ENCODE peak calls at places on chromosome 18, in eight cellular contexts. T, S, A, V, X, B, E and J are unnamed samples.

GRCh38 chr18:78074400-78075020 is 824.9 kb downstream of the GALR1 start:
- DNase-seq in E (no peak), T (no peak), B (no peak), A (no peak), X (no peak), S (no peak), V (no peak), J (no peak)

GRCh38 chr18:11989174-11989573 is 7.9 kb downstream of the IMPA2 start:
- DNase-seq in B (peak; percentile 22), X (no peak), S (no peak), E (no peak), A (peak; percentile 35), T (no peak), V (peak; percentile 33), J (no peak)

GRCh38 chr18:11532758-11533512 is 76.5 kb upstream of the SLC35G4 start:
- DNase-seq in S (no peak), X (no peak), V (no peak), E (peak; percentile 70), B (no peak), T (no peak), A (no peak), J (no peak)

GRCh38 chr18:532632-533031 is 32.1 kb upstream of the COLEC12 start:
- DNase-seq in A (no peak), T (no peak), S (no peak), E (no peak), V (no peak), B (no peak), X (no peak), J (no peak)

GRCh38 chr18:68448736-68449135 is 266.2 kb downstream of the TMX3 start:
- DNase-seq in V (no peak), A (no peak), B (no peak), S (no peak), T (no peak), E (no peak), X (no peak), J (no peak)

GRCh38 chr18:58768293-58768974 is 96.2 kb upstream of the ZNF532 start:
- DNase-seq in A (peak; percentile 83), T (peak; percentile 70), E (peak; percentile 92), S (peak; percentile 35), X (no peak), B (peak; percentile 91), V (peak; percentile 89), J (peak; percentile 40)

GRCh38 chr18:74489631-74490030 is 6.5 kb upstream of the CNDP2 start:
- DNase-seq in A (no peak), E (no peak), V (no peak), T (no peak), B (no peak), X (no peak), S (no peak), J (no peak)

GRCh38 chr18:73752546-73752945 is 395.1 kb downstream of the FBXO15 start:
- DNase-seq in E (no peak), A (no peak), T (no peak), B (no peak), S (no peak), X (no peak), V (no peak), J (no peak)

DNA sequence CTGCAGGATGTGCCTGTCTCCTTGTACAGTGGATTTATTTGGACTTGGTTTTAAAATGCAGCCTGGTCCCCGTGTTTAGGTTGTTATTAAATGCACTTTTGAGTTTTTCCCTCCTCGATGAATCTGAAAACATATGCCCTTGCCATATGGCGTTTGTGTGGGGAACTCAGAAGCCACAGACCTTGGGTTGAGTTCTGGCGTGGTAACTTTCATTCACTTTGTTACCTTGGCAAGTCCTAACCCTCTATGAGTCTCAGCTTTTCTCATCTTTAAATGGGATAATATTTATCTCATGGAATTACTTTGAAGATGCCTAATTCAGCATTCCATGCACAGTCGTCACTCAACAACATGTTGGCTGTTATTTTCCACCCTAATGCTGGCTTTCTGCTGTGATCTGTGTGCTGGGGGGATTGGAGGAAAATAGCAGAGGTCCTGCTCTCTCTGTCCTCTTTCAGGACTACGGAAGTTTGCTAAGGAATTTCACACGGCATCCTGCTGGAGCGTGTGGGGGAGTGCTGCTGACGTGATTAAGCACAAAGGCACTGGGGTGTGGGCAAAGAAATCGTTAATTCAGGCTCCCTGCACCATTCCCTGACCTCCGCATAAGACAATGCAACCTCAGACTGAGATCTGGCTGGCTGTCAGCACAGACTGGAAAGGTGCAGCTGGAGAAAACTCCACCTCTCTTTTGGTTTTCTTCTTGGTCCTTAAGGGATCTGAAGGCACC is 61.7 kb downstream of the LDLRAD4 start:
- DNase-seq in S (no peak), E (no peak), B (no peak), A (no peak), T (peak; percentile 93), X (no peak), V (no peak), J (no peak)
- H3K4me1 ChIP-seq in S (peaks cover 10% of the 10 kb centered on the region), E (no peaks in the 10 kb centered on the region), B (peaks cover 2% of the 10 kb centered on the region), A (no peaks in the 10 kb centered on the region), T (peaks cover 13% of the 10 kb centered on the region), X (peaks cover 80% of the 10 kb centered on the region), V (no peaks in the 10 kb centered on the region), J (peaks cover 19% of the 10 kb centered on the region)

DNA sequence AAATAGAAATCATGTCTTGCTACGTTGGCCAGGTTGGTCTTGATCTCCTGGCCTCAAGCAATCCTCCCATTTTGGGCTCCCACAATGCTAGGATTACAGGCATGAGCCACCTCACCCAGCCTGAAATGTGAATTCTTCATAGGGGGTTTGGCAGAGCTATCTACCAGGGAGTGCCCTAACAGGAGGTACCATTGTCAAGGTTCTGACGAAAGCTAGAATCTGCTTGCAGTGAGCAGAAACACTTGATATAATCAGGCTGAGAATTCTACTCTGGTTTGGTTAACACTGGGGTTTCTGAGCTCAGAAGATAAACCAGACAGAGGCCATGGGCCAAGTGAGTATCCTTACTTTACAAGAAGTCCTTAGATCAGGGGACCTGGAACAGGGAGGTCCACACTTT is 7.2 kb upstream of the LAMA3 start:
- DNase-seq in E (no peak), T (no peak), S (no peak), X (no peak), B (no peak), A (no peak), V (no peak), J (no peak)
- H3K27ac ChIP-seq in E (no peak overlapping the region), T (no peak overlapping the region), S (no peak overlapping the region), X (no peak overlapping the region), B (no peak overlapping the region), A (no peak overlapping the region), V (no peak overlapping the region), J (no peak overlapping the region)

DNA sequence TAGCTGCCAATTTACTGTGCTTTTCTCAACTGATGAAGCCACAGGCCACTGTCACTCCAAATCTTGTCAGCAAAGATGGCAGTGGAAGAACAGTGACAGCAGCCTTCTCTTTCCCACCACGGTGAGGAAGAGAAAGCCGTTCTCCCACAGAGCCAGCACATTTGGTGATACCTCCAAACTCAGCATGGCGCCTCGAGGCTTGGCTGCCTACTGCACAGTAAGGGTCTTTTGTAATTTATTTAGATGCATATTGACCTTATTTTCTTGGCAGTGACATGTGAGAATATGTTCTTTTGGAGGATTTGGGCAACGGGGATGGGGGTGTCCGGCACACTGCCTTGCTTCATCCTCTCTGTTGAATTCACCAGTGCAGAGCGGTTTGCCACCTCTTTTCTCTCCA is 117.1 kb upstream of the CDH20 start:
- DNase-seq in B (no peak), T (no peak), A (no peak), X (no peak), S (no peak), V (no peak), E (no peak), J (no peak)
- H3K36me3 ChIP-seq in B (no peaks in the 10 kb centered on the region), T (no peaks in the 10 kb centered on the region), A (no peaks in the 10 kb centered on the region), X (no peaks in the 10 kb centered on the region), S (no peaks in the 10 kb centered on the region), V (no peaks in the 10 kb centered on the region), E (no peaks in the 10 kb centered on the region), J (no peaks in the 10 kb centered on the region)

GRCh38 chr18:48938827-48939367 is 11.9 kb downstream of the SMAD7 start:
- DNase-seq in E (no peak), B (peak; percentile 69), S (no peak), T (no peak), A (no peak), V (no peak), X (peak; percentile 42), J (no peak)
- H3K4me1 ChIP-seq in E (peaks cover 100% of the 10 kb centered on the region), B (peaks cover 75% of the 10 kb centered on the region), S (peaks cover 99% of the 10 kb centered on the region), T (peaks cover 54% of the 10 kb centered on the region), A (peaks cover 93% of the 10 kb centered on the region), V (peaks cover 78% of the 10 kb centered on the region), X (peaks cover 97% of the 10 kb centered on the region), J (peaks cover 80% of the 10 kb centered on the region)